ENCODE peak calls at places on chromosomes 6 and 20, in eight cellular contexts. T is mesendoderm, X is smooth muscle cell of the brain vasculature, P is posterior cingulate gyrus, U is posterior vena cava, C is activated T-cell treated with anti-CD3 and anti-CD28 coated beads for 1 hour, A is anterior cingulate cortex, G is NCI-H526. L is an unnamed sample.
A peak's percentile ranks its signal among the peaks of the same experiment; 100 is the strongest.

GRCh38 chr20:43662943-43663655 is 3.8 kb upstream of the MYBL2 start:
- DNase-seq in P (no peak), T (no peak), U (peak; percentile 36), X (no peak), C (no peak), A (no peak), G (no peak), L (no peak)

GRCh38 chr6:37018152-37019064 is 13.0 kb downstream of the FGD2 start:
- DNase-seq in C (peak; percentile 82), X (peak; percentile 70), P (peak; percentile 94), A (peak; percentile 83), G (peak; percentile 81), U (peak; percentile 96), T (peak; percentile 90), L (peak; percentile 64)

GRCh38 chr6:41159415-41160082 is 3.4 kb downstream of the TREM2 start:
- DNase-seq in G (no peak), C (no peak), X (no peak), T (no peak), U (no peak), A (no peak), P (no peak), L (no peak)

GRCh38 chr6:34852406-34853085 is 35.3 kb downstream of the TAF11 start:
- DNase-seq in X (no peak), T (no peak), P (no peak), C (no peak), G (no peak), A (no peak), U (no peak), L (no peak)

GRCh38 chr6:106056738-106057390 is 29.3 kb upstream of the PRDM1 start:
- DNase-seq in T (no peak), P (no peak), U (no peak), G (no peak), X (no peak), C (no peak), A (no peak), L (no peak)

GRCh38 chr20:63538204-63539091 is 1.3 kb upstream of the PTK6 start:
- DNase-seq in G (no peak), X (no peak), T (no peak), A (no peak), P (no peak), C (no peak), U (no peak), L (peak; percentile 100)

GRCh38 chr20:58755062-58755697 is 62.6 kb downstream of the NPEPL1 start:
- DNase-seq in A (no peak), G (no peak), T (no peak), X (no peak), P (no peak), C (no peak), U (no peak), L (no peak)

GRCh38 chr6:22709804-22710203 is 140.4 kb downstream of the HDGFL1 start:
- DNase-seq in G (no peak), X (no peak), A (no peak), T (no peak), P (no peak), U (no peak), C (no peak), L (no peak)

GRCh38 chr6:162690158-162690557 is 37.4 kb downstream of the PRKN start:
- DNase-seq in C (no peak), X (no peak), G (no peak), A (no peak), U (no peak), T (peak; percentile 8), P (no peak), L (no peak)

GRCh38 chr6:146781836-146782235 is 183.1 kb downstream of the ADGB start:
- DNase-seq in P (no peak), T (no peak), G (no peak), A (no peak), X (no peak), C (no peak), U (no peak), L (no peak)

GRCh38 chr20:45067558-45067957 is 33.4 kb downstream of the KCNS1 start:
- DNase-seq in U (no peak), P (no peak), G (no peak), C (no peak), T (no peak), A (no peak), X (no peak), L (no peak)

GRCh38 chr6:146887447-146888077 is 288.8 kb downstream of the ADGB start:
- DNase-seq in A (no peak), P (no peak), X (no peak), T (peak; percentile 10), C (no peak), G (no peak), U (no peak), L (no peak)